ENCODE peak calls at places on chromosome 10, in ten cellular contexts. One of them, this sample, is unnamed.

GRCh38 chr10:34908472-34908871 is 93.4 kb upstream of the PARD3 start:
- DNase-seq in right atrium auricular region: no peak
- DNase-seq in ovary: no peak
- DNase-seq in fibroblast of mammary gland: peak
- DNase-seq in IMR-90: peak
- DNase-seq in OCI-LY7: no peak
- DNase-seq in lung: no peak
- DNase-seq in PC-3: no peak
- DNase-seq in HCT116: no peak
- DNase-seq in esophagus squamous epithelium: no peak
- DNase-seq in this sample: peak

GRCh38 chr10:47259521-47259920 is 40.5 kb upstream of the GDF10 start:
- DNase-seq in ovary: no peak
- DNase-seq in right atrium auricular region: no peak
- DNase-seq in IMR-90: no peak
- DNase-seq in PC-3: no peak
- DNase-seq in OCI-LY7: no peak
- DNase-seq in HCT116: no peak
- DNase-seq in lung: no peak
- DNase-seq in esophagus squamous epithelium: no peak
- DNase-seq in fibroblast of mammary gland: no peak
- DNase-seq in this sample: no peak

GRCh38 chr10:7541137-7542087 is 125.4 kb downstream of the ITIH5 start:
- DNase-seq in PC-3: no peak
- DNase-seq in IMR-90: peak
- DNase-seq in ovary: peak
- DNase-seq in fibroblast of mammary gland: peak
- DNase-seq in esophagus squamous epithelium: no peak
- DNase-seq in lung: peak
- DNase-seq in right atrium auricular region: no peak
- DNase-seq in OCI-LY7: no peak
- DNase-seq in HCT116: no peak
- DNase-seq in this sample: no peak

GRCh38 chr10:119203006-119203405 is 4.4 kb upstream of the GRK5 start:
- DNase-seq in right atrium auricular region: no peak
- DNase-seq in HCT116: no peak
- DNase-seq in fibroblast of mammary gland: peak
- DNase-seq in esophagus squamous epithelium: no peak
- DNase-seq in PC-3: peak
- DNase-seq in OCI-LY7: no peak
- DNase-seq in IMR-90: peak
- DNase-seq in lung: no peak
- DNase-seq in ovary: no peak
- DNase-seq in this sample: peak

GRCh38 chr10:85446852-85447251 is 919.7 kb downstream of the GRID1 start:
- DNase-seq in fibroblast of mammary gland: no peak
- DNase-seq in right atrium auricular region: no peak
- DNase-seq in HCT116: no peak
- DNase-seq in IMR-90: no peak
- DNase-seq in PC-3: no peak
- DNase-seq in ovary: no peak
- DNase-seq in lung: no peak
- DNase-seq in esophagus squamous epithelium: no peak
- DNase-seq in OCI-LY7: no peak
- DNase-seq in this sample: no peak

GRCh38 chr10:8614054-8614565 is 559.6 kb downstream of the GATA3 start:
- DNase-seq in right atrium auricular region: no peak
- DNase-seq in lung: no peak
- DNase-seq in OCI-LY7: no peak
- DNase-seq in esophagus squamous epithelium: no peak
- DNase-seq in IMR-90: no peak
- DNase-seq in HCT116: no peak
- DNase-seq in PC-3: peak
- DNase-seq in fibroblast of mammary gland: no peak
- DNase-seq in ovary: no peak
- DNase-seq in this sample: no peak

GRCh38 chr10:43259248-43259980 is 7.5 kb downstream of the RASGEF1A start:
- DNase-seq in IMR-90: no peak
- DNase-seq in ovary: peak
- DNase-seq in HCT116: no peak
- DNase-seq in fibroblast of mammary gland: no peak
- DNase-seq in esophagus squamous epithelium: no peak
- DNase-seq in right atrium auricular region: no peak
- DNase-seq in lung: no peak
- DNase-seq in OCI-LY7: no peak
- DNase-seq in PC-3: no peak
- DNase-seq in this sample: no peak

GRCh38 chr10:11832042-11832441 is 8.9 kb downstream of the PROSER2 start:
- DNase-seq in esophagus squamous epithelium: no peak
- DNase-seq in right atrium auricular region: no peak
- DNase-seq in IMR-90: no peak
- DNase-seq in OCI-LY7: no peak
- DNase-seq in ovary: no peak
- DNase-seq in fibroblast of mammary gland: peak
- DNase-seq in HCT116: no peak
- DNase-seq in lung: no peak
- DNase-seq in PC-3: no peak
- DNase-seq in this sample: no peak

GRCh38 chr10:17980796-17981195 is 29.1 kb downstream of the SLC39A12 start:
- DNase-seq in HCT116: no peak
- DNase-seq in IMR-90: peak
- DNase-seq in right atrium auricular region: no peak
- DNase-seq in esophagus squamous epithelium: no peak
- DNase-seq in PC-3: no peak
- DNase-seq in lung: no peak
- DNase-seq in ovary: no peak
- DNase-seq in fibroblast of mammary gland: peak
- DNase-seq in OCI-LY7: no peak
- DNase-seq in this sample: no peak

GRCh38 chr10:69360485-69361302 is 56.0 kb downstream of the TACR2 start:
- DNase-seq in IMR-90: peak
- DNase-seq in ovary: peak
- DNase-seq in lung: peak
- DNase-seq in OCI-LY7: no peak
- DNase-seq in esophagus squamous epithelium: no peak
- DNase-seq in fibroblast of mammary gland: peak
- DNase-seq in right atrium auricular region: peak
- DNase-seq in PC-3: peak
- DNase-seq in HCT116: no peak
- DNase-seq in this sample: peak

GRCh38 chr10:86851329-86852207 is 95.1 kb downstream of the BMPR1A start:
- DNase-seq in PC-3: peak
- DNase-seq in IMR-90: peak
- DNase-seq in right atrium auricular region: no peak
- DNase-seq in fibroblast of mammary gland: peak
- DNase-seq in ovary: no peak
- DNase-seq in HCT116: no peak
- DNase-seq in lung: no peak
- DNase-seq in OCI-LY7: no peak
- DNase-seq in esophagus squamous epithelium: no peak
- DNase-seq in this sample: peak

GRCh38 chr10:3095373-3096139 is 28.2 kb downstream of the PFKP start:
- DNase-seq in fibroblast of mammary gland: peak
- DNase-seq in HCT116: peak
- DNase-seq in lung: peak
- DNase-seq in PC-3: peak
- DNase-seq in esophagus squamous epithelium: no peak
- DNase-seq in OCI-LY7: no peak
- DNase-seq in ovary: peak
- DNase-seq in right atrium auricular region: peak
- DNase-seq in IMR-90: peak
- DNase-seq in this sample: peak

GRCh38 chr10:60388709-60389241 is 900 bp downstream of the ANK3 start:
- DNase-seq in fibroblast of mammary gland: no peak
- DNase-seq in right atrium auricular region: no peak
- DNase-seq in lung: no peak
- DNase-seq in esophagus squamous epithelium: no peak
- DNase-seq in PC-3: peak
- DNase-seq in OCI-LY7: no peak
- DNase-seq in ovary: no peak
- DNase-seq in HCT116: no peak
- DNase-seq in IMR-90: no peak
- DNase-seq in this sample: peak
- H3K4me3 ChIP-seq in fibroblast of mammary gland: no peak
- H3K4me3 ChIP-seq in right atrium auricular region: no peak
- H3K4me3 ChIP-seq in lung: no peak
- H3K4me3 ChIP-seq in esophagus squamous epithelium: no peak
- H3K4me3 ChIP-seq in PC-3: no peak
- H3K4me3 ChIP-seq in OCI-LY7: no peak
- H3K4me3 ChIP-seq in ovary: no peak
- H3K4me3 ChIP-seq in HCT116: no peak
- H3K4me3 ChIP-seq in IMR-90: no peak
- H3K4me3 ChIP-seq in this sample: no peak

DNA sequence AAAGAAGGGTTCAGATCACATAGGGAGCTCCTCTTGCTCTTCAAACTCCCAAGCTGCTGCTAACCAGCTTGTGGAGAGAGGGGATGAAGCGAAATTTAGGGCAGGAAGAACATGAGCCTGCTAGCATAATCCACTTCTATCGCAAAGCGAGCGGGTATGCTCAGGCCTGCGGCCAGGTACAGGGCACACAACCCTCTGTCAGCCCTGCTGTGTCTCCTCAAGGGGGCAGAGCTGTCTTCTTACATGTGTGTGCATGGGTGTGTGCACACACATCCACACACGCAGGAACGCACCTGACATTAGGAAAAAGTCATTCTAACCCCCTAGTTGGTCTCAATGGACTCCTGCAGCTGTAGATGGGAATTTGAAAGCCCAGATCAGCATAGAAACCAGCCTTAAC is 80.2 kb downstream of the PPP1R3C start:
- DNase-seq in esophagus squamous epithelium: no peak
- DNase-seq in right atrium auricular region: peak
- DNase-seq in PC-3: peak
- DNase-seq in lung: no peak
- DNase-seq in HCT116: peak
- DNase-seq in fibroblast of mammary gland: peak
- DNase-seq in OCI-LY7: no peak
- DNase-seq in IMR-90: peak
- DNase-seq in ovary: peak
- DNase-seq in this sample: peak
- TF ChIP-seq CTCF in esophagus squamous epithelium: peak
- TF ChIP-seq CTCF in right atrium auricular region: peak
- TF ChIP-seq CTCF in PC-3: peak
- TF ChIP-seq CTCF in lung: no peak
- TF ChIP-seq CTCF in HCT116: peak
- TF ChIP-seq CTCF in fibroblast of mammary gland: peak
- TF ChIP-seq CTCF in OCI-LY7: no peak
- TF ChIP-seq CTCF in IMR-90: peak
- TF ChIP-seq CTCF in ovary: peak
- TF ChIP-seq CTCF in this sample: peak

GRCh38 chr10:133390597-133391248 is 3.2 kb upstream of the MTG1 start:
- DNase-seq in PC-3: no peak
- DNase-seq in fibroblast of mammary gland: no peak
- DNase-seq in lung: no peak
- DNase-seq in right atrium auricular region: no peak
- DNase-seq in OCI-LY7: peak
- DNase-seq in ovary: no peak
- DNase-seq in esophagus squamous epithelium: no peak
- DNase-seq in HCT116: no peak
- DNase-seq in IMR-90: no peak
- DNase-seq in this sample: no peak

GRCh38 chr10:133391249-133391635 is 2.7 kb upstream of the MTG1 start:
- DNase-seq in OCI-LY7: no peak
- DNase-seq in ovary: no peak
- DNase-seq in esophagus squamous epithelium: no peak
- DNase-seq in fibroblast of mammary gland: no peak
- DNase-seq in IMR-90: no peak
- DNase-seq in right atrium auricular region: no peak
- DNase-seq in PC-3: no peak
- DNase-seq in HCT116: no peak
- DNase-seq in lung: no peak
- DNase-seq in this sample: no peak

GRCh38 chr10:133388265-133388972 is 5.5 kb upstream of the MTG1 start:
- DNase-seq in right atrium auricular region: no peak
- DNase-seq in lung: no peak
- DNase-seq in HCT116: no peak
- DNase-seq in esophagus squamous epithelium: no peak
- DNase-seq in PC-3: peak
- DNase-seq in IMR-90: no peak
- DNase-seq in OCI-LY7: peak
- DNase-seq in fibroblast of mammary gland: no peak
- DNase-seq in ovary: no peak
- DNase-seq in this sample: no peak

GRCh38 chr10:133391761-133392518 is 2.0 kb upstream of the MTG1 start:
- DNase-seq in esophagus squamous epithelium: no peak
- DNase-seq in right atrium auricular region: no peak
- DNase-seq in PC-3: no peak
- DNase-seq in IMR-90: no peak
- DNase-seq in HCT116: no peak
- DNase-seq in ovary: no peak
- DNase-seq in OCI-LY7: peak
- DNase-seq in lung: no peak
- DNase-seq in fibroblast of mammary gland: no peak
- DNase-seq in this sample: no peak

DNA sequence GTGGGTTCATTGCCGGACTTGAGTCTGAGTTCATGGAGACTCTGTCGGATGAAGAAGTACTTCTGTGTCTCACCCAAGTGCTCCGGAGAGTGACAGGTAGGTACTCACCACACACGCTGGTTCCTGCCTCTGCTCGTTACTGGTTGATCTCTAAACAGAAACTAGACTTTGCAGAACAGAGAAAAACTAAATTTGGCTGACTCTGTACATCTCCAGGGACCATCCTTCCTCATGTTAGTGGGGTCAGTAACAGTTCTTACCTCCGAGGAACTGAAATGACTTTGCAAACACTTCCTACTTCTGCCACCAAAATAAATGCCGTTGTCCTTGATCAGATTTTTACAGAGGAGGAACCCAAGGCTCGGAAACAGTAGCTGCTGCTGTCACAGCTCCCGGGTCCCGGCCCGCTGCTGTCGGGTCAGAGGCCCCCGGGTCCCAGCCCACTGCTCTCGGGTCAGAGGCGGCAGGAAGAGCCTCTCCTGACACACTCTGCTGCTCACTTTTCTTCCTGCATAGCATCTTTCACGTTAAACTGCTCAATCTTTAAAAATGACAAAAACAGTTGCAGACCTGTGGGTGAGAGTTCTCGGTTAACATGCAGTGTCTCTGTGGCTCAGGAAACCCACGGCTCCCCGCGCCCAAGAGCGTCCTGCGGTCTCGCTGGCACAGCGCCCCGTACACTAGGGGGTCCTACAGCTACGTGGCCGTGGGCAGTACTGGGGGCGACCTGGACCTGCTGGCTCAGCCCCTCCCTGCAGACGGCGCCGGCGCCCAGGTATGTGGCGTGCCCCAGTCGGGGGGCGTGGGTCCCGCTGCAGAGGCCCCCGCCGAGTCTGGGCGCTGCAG is 4.8 kb upstream of the MTG1 start:
- DNase-seq in HCT116: no peak
- DNase-seq in fibroblast of mammary gland: no peak
- DNase-seq in ovary: no peak
- DNase-seq in esophagus squamous epithelium: no peak
- DNase-seq in right atrium auricular region: no peak
- DNase-seq in lung: no peak
- DNase-seq in IMR-90: no peak
- DNase-seq in PC-3: no peak
- DNase-seq in OCI-LY7: peak
- DNase-seq in this sample: no peak
- H3K4me3 ChIP-seq in HCT116: no peak
- H3K4me3 ChIP-seq in fibroblast of mammary gland: no peak
- H3K4me3 ChIP-seq in ovary: no peak
- H3K4me3 ChIP-seq in esophagus squamous epithelium: peak
- H3K4me3 ChIP-seq in right atrium auricular region: no peak
- H3K4me3 ChIP-seq in lung: no peak
- H3K4me3 ChIP-seq in IMR-90: no peak
- H3K4me3 ChIP-seq in PC-3: no peak
- H3K4me3 ChIP-seq in OCI-LY7: peak
- H3K4me3 ChIP-seq in this sample: no peak

GRCh38 chr10:91296471-91296870 is 76.0 kb downstream of the PCGF5 start:
- DNase-seq in IMR-90: no peak
- DNase-seq in ovary: no peak
- DNase-seq in PC-3: peak
- DNase-seq in esophagus squamous epithelium: no peak
- DNase-seq in right atrium auricular region: no peak
- DNase-seq in HCT116: peak
- DNase-seq in lung: no peak
- DNase-seq in OCI-LY7: peak
- DNase-seq in fibroblast of mammary gland: peak
- DNase-seq in this sample: peak
- TF ChIP-seq CTCF in IMR-90: peak
- TF ChIP-seq CTCF in ovary: no peak
- TF ChIP-seq CTCF in PC-3: peak
- TF ChIP-seq CTCF in esophagus squamous epithelium: no peak
- TF ChIP-seq CTCF in right atrium auricular region: no peak
- TF ChIP-seq CTCF in HCT116: peak
- TF ChIP-seq CTCF in lung: no peak
- TF ChIP-seq CTCF in OCI-LY7: peak
- TF ChIP-seq CTCF in fibroblast of mammary gland: peak
- TF ChIP-seq CTCF in this sample: peak